ENCODE peak calls at places on chromosomes 2 and 18, in eight cellular contexts. K, Z, R, M, V, H, S and W are unnamed samples.

GRCh38 chr18:61988100-61988499 is 95.3 kb upstream of the RNF152 start:
- DNase-seq in K (no peak), R (no peak), V (no peak), H (no peak), S (no peak), Z (no peak), M (peak), W (no peak)

GRCh38 chr18:28176933-28177827 is at the start of gene CDH2:
- DNase-seq in Z (no peak), K (no peak), R (no peak), M (peak), V (no peak), H (peak), S (no peak), W (no peak)

GRCh38 chr2:146417942-146418341 is 1426.9 kb upstream of the ACVR2A start:
- DNase-seq in Z (no peak), S (no peak), H (no peak), V (no peak), M (no peak), R (no peak), K (no peak), W (no peak)

GRCh38 chr2:178825183-178825582 is 18.0 kb upstream of the TTN start:
- DNase-seq in Z (no peak), R (no peak), K (no peak), S (no peak), H (no peak), M (peak), V (no peak), W (no peak)

GRCh38 chr2:118632921-118633320 is 214.5 kb downstream of the EN1 start:
- DNase-seq in R (no peak), M (no peak), V (no peak), K (no peak), H (no peak), S (no peak), Z (no peak), W (no peak)

GRCh38 chr2:15174567-15174966 is 386.6 kb downstream of the NBAS start:
- DNase-seq in K (no peak), S (no peak), Z (no peak), R (no peak), M (no peak), V (no peak), H (no peak), W (no peak)

GRCh38 chr18:59142274-59142673 is 2.6 kb downstream of the SEC11C start:
- DNase-seq in M (no peak), V (no peak), K (no peak), Z (peak), S (no peak), H (no peak), R (no peak), W (no peak)

GRCh38 chr18:13808294-13809024 is 15.5 kb upstream of the MC5R start:
- DNase-seq in S (no peak), K (no peak), V (no peak), Z (no peak), H (no peak), M (no peak), R (no peak), W (no peak)

GRCh38 chr18:6724331-6724730 is 5.2 kb upstream of the ARHGAP28 start:
- DNase-seq in M (no peak), K (no peak), V (no peak), R (no peak), H (no peak), S (no peak), Z (no peak), W (no peak)

GRCh38 chr2:235008584-235009044 is 56.8 kb downstream of the SH3BP4 start:
- DNase-seq in M (no peak), V (peak), H (no peak), R (no peak), Z (no peak), S (no peak), K (no peak), W (no peak)

GRCh38 chr2:66962625-66963207 is 434.4 kb upstream of the ETAA1 start:
- DNase-seq in M (no peak), H (no peak), Z (no peak), R (no peak), V (no peak), S (no peak), K (no peak), W (no peak)

GRCh38 chr18:23719634-23720201 is 30.5 kb downstream of the LAMA3 start:
- DNase-seq in V (no peak), R (peak), M (peak), K (no peak), H (no peak), Z (no peak), S (no peak), W (peak)

GRCh38 chr2:205931388-205931787 is 154.6 kb downstream of the INO80D start:
- DNase-seq in K (no peak), H (no peak), R (no peak), M (no peak), V (no peak), Z (no peak), S (no peak), W (no peak)

GRCh38 chr18:68972176-68972575 is 174.3 kb downstream of the CCDC102B start:
- DNase-seq in H (no peak), S (no peak), K (no peak), M (no peak), Z (no peak), V (no peak), R (no peak), W (no peak)

GRCh38 chr18:13280066-13280795 is 61.7 kb downstream of the LDLRAD4 start:
- DNase-seq in H (no peak), R (no peak), M (no peak), Z (no peak), V (no peak), S (no peak), K (no peak), W (no peak)

GRCh38 chr2:79782540-79782939 is 269.7 kb downstream of the CTNNA2 start:
- DNase-seq in H (no peak), Z (no peak), S (no peak), R (no peak), M (no peak), V (no peak), K (no peak), W (no peak)

GRCh38 chr2:111702119-111702808 is 181.7 kb downstream of the ANAPC1 start:
- DNase-seq in Z (no peak), R (no peak), H (peak), M (peak), V (no peak), S (peak), K (no peak), W (peak)

GRCh38 chr18:37575646-37576045 is 10.0 kb upstream of the CELF4 start:
- DNase-seq in Z (no peak), M (no peak), R (no peak), S (no peak), K (no peak), H (no peak), V (no peak), W (no peak)

GRCh38 chr2:239114119-239114581 is 266.3 kb downstream of the TWIST2 start:
- DNase-seq in R (no peak), Z (no peak), H (no peak), M (peak), V (no peak), S (no peak), K (no peak), W (no peak)

GRCh38 chr2:189608160-189608559 is 27.6 kb upstream of the SLC40A1 start:
- DNase-seq in M (no peak), H (no peak), V (no peak), Z (no peak), K (no peak), R (no peak), S (no peak), W (no peak)

GRCh38 chr18:76491436-76491800 is 3.6 kb downstream of the ZNF516 start:
- DNase-seq in M (peak), V (peak), S (peak), R (peak), K (peak), H (peak), Z (no peak), W (peak)

GRCh38 chr2:112138143-112139032 is at the start of gene FBLN7:
- DNase-seq in Z (no peak), H (no peak), S (no peak), M (no peak), V (no peak), K (no peak), R (no peak), W (peak)

GRCh38 chr2:235958221-235958620 is 210.0 kb downstream of the GBX2 start:
- DNase-seq in S (no peak), M (no peak), R (no peak), K (no peak), H (no peak), Z (no peak), V (no peak), W (no peak)

GRCh38 chr2:232925153-232925768 is 55.2 kb downstream of the SNORC start:
- DNase-seq in V (no peak), S (peak), H (no peak), Z (no peak), R (no peak), M (no peak), K (no peak), W (no peak)

GRCh38 chr2:127218843-127219715 is 1.0 kb downstream of the CYP27C1 start:
- DNase-seq in M (no peak), K (no peak), V (no peak), S (no peak), R (no peak), Z (no peak), H (no peak), W (no peak)

GRCh38 chr2:127216105-127216504 is 4.0 kb downstream of the CYP27C1 start:
- DNase-seq in S (no peak), M (no peak), K (no peak), Z (no peak), R (no peak), V (no peak), H (no peak), W (no peak)

GRCh38 chr2:127219716-127220090 is 396 bp downstream of the CYP27C1 start:
- DNase-seq in M (no peak), V (no peak), H (no peak), R (no peak), S (no peak), Z (no peak), K (no peak), W (peak)

GRCh38 chr2:127216593-127216992 is 3.5 kb downstream of the CYP27C1 start:
- DNase-seq in R (no peak), Z (no peak), K (no peak), V (no peak), S (no peak), H (no peak), M (no peak), W (no peak)

DNA sequence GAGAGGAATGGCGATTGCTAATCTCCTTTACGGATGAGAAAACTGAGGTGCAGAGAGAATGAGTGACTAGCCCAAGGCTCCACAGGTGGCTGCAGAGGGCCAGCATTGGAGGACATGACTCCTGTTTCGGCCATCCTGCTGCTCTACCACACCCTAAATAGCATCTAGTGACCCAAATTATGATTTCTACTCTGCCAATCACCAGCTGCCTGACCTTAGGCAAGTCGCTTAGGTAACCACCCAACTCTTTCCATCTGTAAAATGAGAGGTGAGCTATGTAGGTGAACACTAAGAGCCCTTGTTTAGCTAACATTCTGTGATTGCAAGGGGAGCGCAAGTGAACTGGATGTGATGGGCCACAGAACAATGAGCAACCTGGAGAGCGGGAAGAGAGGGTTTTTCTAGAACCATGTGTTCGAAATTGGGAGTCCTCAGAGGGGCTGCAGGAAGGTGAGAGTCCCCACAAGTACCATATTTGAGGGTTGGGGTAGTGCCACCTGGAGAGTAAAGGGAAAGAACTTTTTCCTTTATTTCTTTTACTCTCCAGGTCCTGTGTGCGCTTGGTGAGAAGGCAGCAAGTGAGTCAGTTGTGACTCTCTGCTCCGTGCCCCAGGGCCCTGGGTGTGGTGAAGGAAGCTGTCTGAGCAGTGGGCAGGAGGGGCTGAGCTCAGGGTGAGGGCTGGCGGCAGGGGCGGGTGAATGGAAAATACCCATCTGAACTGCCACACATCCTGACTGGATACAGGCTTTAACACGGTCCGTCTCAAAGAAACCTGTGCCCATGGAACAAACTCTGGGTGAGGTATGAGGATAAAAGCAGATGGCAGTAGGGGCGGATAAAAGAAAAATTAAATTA is 2.4 kb downstream of the CYP27C1 start:
- DNase-seq in Z (no peak), M (no peak), H (no peak), R (no peak), K (no peak), S (no peak), V (no peak), W (peak)
- TF ChIP-seq POLR2A in Z (no peak), M (no peak), H (no peak), R (no peak), K (no peak), S (no peak), V (peak), W (no peak)

GRCh38 chr2:217360111-217360510 is 500.2 kb upstream of the TNP1 start:
- DNase-seq in S (no peak), K (no peak), H (peak), Z (no peak), M (no peak), R (peak), V (no peak), W (no peak)

GRCh38 chr2:217361491-217361890 is 501.6 kb upstream of the TNP1 start:
- DNase-seq in R (no peak), H (no peak), V (no peak), M (peak), S (no peak), Z (no peak), K (no peak), W (no peak)

GRCh38 chr2:217362290-217362689 is 502.4 kb upstream of the TNP1 start:
- DNase-seq in Z (no peak), K (no peak), V (no peak), H (no peak), R (no peak), M (no peak), S (no peak), W (no peak)

GRCh38 chr2:217362710-217363109 is 502.8 kb upstream of the TNP1 start:
- DNase-seq in M (no peak), S (no peak), V (no peak), H (no peak), Z (no peak), R (no peak), K (no peak), W (no peak)

DNA sequence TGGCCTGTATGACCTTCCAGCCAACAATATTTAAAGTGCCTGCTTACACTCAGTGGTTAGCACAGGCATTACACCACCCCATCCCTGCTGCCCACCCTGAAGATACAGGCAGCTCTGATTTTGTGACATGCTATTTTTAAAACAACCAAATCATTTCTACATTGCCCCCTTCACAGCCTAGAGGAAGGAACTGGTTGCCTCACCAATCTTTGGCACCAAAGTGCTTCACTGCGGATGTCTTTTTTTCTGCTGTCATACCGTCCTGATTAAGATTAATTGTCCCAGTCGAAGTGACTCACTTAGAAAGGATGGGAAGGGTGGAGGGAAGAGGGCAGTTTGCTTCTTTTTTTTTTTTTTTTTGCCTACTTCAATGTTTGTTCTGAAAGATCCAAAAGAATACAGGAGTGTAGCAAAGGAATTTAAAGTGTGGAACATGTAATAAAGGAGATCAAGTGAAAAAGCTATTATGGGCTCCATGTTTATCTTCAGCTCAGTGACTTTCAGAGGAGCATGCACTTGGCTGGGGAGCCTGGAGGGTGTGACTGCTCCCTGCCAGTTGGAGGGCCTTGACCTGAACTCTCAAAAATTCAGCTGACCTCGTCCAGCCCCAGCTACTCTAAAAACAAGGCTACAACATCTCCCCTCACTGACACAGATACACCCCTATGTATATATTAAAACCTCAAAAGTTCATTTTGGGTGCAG is 501.1 kb upstream of the TNP1 start:
- DNase-seq in S (peak), Z (no peak), M (peak), H (peak), K (no peak), R (no peak), V (peak), W (no peak)
- TF ChIP-seq CTCF in S (no peak), Z (no peak), M (peak), H (no peak), K (no peak), R (no peak), V (no peak), W (no peak)

GRCh38 chr2:96485751-96486643 is 19.2 kb downstream of the NEURL3 start:
- DNase-seq in K (no peak), Z (peak), S (peak), V (peak), M (peak), R (peak), H (peak), W (no peak)
- TF ChIP-seq POLR2A in K (no peak), Z (peak), S (peak), V (peak), M (no peak), R (no peak), H (no peak), W (no peak)

GRCh38 chr2:218278531-218279360 is 8.4 kb downstream of the PNKD start:
- DNase-seq in K (no peak), R (no peak), M (no peak), V (no peak), H (no peak), S (no peak), Z (no peak), W (no peak)

GRCh38 chr2:218274586-218274985 is 4.3 kb downstream of the PNKD start:
- DNase-seq in Z (no peak), M (no peak), V (no peak), S (no peak), H (no peak), K (no peak), R (no peak), W (no peak)

GRCh38 chr2:218275368-218276072 is 5.2 kb downstream of the PNKD start:
- DNase-seq in H (no peak), V (no peak), M (no peak), S (no peak), R (no peak), Z (no peak), K (no peak), W (no peak)

GRCh38 chr2:218277921-218278320 is 7.6 kb downstream of the PNKD start:
- DNase-seq in Z (no peak), H (no peak), R (no peak), K (no peak), S (no peak), M (no peak), V (no peak), W (no peak)

DNA sequence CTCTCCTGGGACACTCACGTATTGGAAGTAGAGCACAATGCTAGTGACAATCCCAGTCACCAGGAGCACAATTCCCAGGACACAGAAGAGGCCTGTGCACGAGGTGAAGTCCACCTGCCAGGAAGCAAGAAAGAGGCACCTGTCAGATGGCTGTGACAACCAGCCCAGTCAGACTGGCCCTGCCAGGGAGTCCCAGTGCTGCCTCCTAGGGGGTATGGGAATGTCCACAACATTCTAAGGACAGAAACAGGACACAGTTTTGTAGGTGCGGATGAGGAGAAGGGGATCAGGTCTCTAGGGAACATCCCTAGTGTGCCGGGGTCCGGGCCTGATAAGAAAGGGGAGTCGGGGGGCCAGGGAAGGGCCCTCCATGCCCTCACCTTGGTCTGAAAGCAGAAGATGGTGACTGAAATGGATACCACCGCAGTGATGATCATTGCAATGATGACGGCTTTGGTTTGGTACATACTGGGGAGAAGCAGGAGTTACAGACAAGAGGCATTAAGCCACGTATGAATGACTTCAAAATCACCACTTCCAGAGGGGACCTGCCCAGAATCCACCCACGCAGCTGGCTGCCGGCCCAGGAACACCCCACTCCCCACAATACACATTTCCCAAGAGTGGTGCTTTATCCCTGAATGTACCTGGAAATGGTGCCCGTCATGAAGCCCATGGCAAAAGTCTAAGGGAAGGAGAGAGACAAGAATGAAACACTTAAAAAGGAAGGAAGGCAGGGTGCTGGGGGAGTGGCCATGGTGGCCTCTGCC is 6.9 kb downstream of the PNKD start:
- DNase-seq in V (no peak), K (no peak), Z (no peak), M (no peak), R (no peak), H (no peak), S (no peak), W (no peak)
- TF ChIP-seq CTCF in V (no peak), K (no peak), Z (no peak), M (no peak), R (no peak), H (no peak), S (no peak), W (no peak)

GRCh38 chr18:22098563-22098989 is 70.8 kb upstream of the GATA6 start:
- DNase-seq in V (no peak), H (no peak), R (no peak), K (no peak), Z (no peak), M (no peak), S (no peak), W (no peak)

GRCh38 chr18:22103664-22104031 is 65.7 kb upstream of the GATA6 start:
- DNase-seq in H (no peak), S (no peak), V (no peak), Z (no peak), K (no peak), R (no peak), M (no peak), W (peak)

GRCh38 chr18:22102948-22103663 is 66.3 kb upstream of the GATA6 start:
- DNase-seq in M (no peak), K (no peak), R (no peak), S (no peak), V (no peak), Z (no peak), H (no peak), W (peak)

GRCh38 chr18:22101731-22102130 is 67.7 kb upstream of the GATA6 start:
- DNase-seq in S (no peak), K (no peak), M (no peak), H (no peak), V (no peak), R (no peak), Z (no peak), W (peak)

DNA sequence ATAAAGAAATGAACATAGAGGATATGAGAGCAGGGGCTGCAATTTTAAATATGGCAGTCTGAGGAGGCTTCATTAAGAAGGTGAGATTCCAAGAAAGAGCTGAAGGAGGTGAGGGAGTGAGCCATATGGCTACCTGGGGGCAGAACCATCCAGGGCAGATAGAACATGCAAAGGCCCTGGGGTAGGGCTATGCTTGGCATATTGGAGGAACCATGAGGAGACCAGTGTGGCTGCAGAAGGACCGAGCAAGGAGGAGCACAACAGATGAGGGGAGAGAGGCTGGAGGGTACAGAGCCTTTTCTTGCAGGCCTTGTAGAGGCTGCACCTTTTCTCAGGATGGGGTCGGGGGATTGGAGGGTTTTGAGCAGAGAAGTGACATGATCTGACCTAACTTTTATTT is 69.5 kb upstream of the GATA6 start:
- DNase-seq in H (no peak), M (no peak), Z (no peak), R (no peak), K (no peak), V (no peak), S (no peak), W (no peak)
- TF ChIP-seq POLR2A in H (no peak), M (no peak), Z (no peak), R (no peak), K (no peak), V (no peak), S (no peak), W (no peak)